ENCODE peak calls at places on chromosomes 2 and 18, in ten cellular contexts. A, P, Q, E, N, Z, T, I, U and G are unnamed samples.

GRCh38 chr2:71597749-71598148 is 144.4 kb downstream of the DYSF start:
- DNase-seq in A (no peak), P (no peak), Q (no peak), E (no peak), N (no peak), Z (no peak), T (no peak), I (no peak), U (no peak), G (no peak)

GRCh38 chr2:167127135-167127534 is 238.9 kb downstream of the XIRP2 start:
- DNase-seq in A (no peak), P (peak; percentile 44), Q (no peak), E (peak; percentile 30), N (no peak), Z (peak; percentile 23), T (no peak), I (peak; percentile 2), U (no peak), G (no peak)

GRCh38 chr2:119234021-119235019 is 10.7 kb downstream of the STEAP3 start:
- DNase-seq in A (no peak), P (peak; percentile 27), Q (no peak), E (no peak), N (no peak), Z (peak; percentile 35), T (no peak), I (peak; percentile 43), U (peak; percentile 93), G (no peak)

GRCh38 chr2:10344105-10345066 is 41.7 kb downstream of the HPCAL1 start:
- DNase-seq in A (no peak), P (peak; percentile 49), Q (peak; percentile 57), E (no peak), N (peak; percentile 42), Z (no peak), T (no peak), I (no peak), U (no peak), G (no peak)

GRCh38 chr18:65762556-65762955 is 11.7 kb downstream of the CDH7 start:
- DNase-seq in A (no peak), P (no peak), Q (no peak), E (no peak), N (no peak), Z (no peak), T (no peak), I (no peak), U (no peak), G (no peak)

GRCh38 chr2:7899241-7899640 is 782.6 kb upstream of the ID2 start:
- DNase-seq in A (no peak), P (no peak), Q (no peak), E (no peak), N (no peak), Z (no peak), T (no peak), I (peak; percentile 76), U (no peak), G (no peak)

GRCh38 chr18:7158201-7158600 is 40.6 kb upstream of the LAMA1 start:
- DNase-seq in A (no peak), P (peak; percentile 79), Q (no peak), E (no peak), N (no peak), Z (no peak), T (no peak), I (no peak), U (no peak), G (no peak)

GRCh38 chr2:202327887-202328286 is 48.2 kb upstream of the BMPR2 start:
- DNase-seq in A (no peak), P (no peak), Q (no peak), E (no peak), N (no peak), Z (no peak), T (no peak), I (no peak), U (peak; percentile 63), G (no peak)

GRCh38 chr2:96097951-96098823 is 18.2 kb downstream of the ADRA2B start:
- DNase-seq in A (no peak), P (no peak), Q (peak; percentile 29), E (no peak), N (peak; percentile 10), Z (no peak), T (no peak), I (peak; percentile 16), U (no peak), G (no peak)

GRCh38 chr2:100008960-100009359 is 133.4 kb downstream of the AFF3 start:
- DNase-seq in A (no peak), P (peak; percentile 76), Q (no peak), E (no peak), N (no peak), Z (no peak), T (no peak), I (no peak), U (peak; percentile 28), G (no peak)

GRCh38 chr2:220246356-220246755 is 618.9 kb downstream of the SLC4A3 start:
- DNase-seq in A (no peak), P (peak; percentile 8), Q (no peak), E (no peak), N (no peak), Z (no peak), T (no peak), I (no peak), U (no peak), G (no peak)

DNA sequence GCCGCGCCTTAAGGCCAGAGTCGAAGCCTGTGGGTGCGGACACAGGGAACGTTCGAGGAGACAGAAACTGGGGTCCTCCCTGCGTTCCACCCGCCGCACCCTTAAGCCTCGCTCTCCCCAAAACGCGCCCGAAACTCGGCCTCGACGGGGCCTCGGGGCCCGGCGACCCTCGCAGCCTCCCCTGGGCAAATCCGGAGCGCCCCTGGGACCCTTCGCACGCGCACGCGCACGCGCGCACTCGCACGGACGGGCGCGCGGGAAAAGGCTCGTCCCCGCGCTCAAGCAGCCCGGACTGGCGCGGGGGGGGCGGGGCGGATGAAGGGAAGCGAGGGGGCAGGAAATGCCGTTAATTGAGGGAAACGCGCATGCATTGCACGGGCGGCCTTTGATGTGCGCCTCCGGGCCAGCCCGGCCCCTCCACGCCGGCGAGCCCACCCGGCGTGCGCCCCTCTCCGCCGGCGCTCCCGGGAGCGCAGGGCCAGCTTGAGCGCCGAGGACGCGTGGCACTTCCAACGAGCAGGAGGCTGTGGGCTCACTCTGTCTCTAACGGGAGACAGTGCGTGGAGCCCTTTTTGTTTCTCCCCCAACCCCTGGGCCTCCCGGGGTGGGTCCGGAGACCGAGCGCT is 5.4 kb upstream of the SALL3 start:
- DNase-seq in A (no peak), P (no peak), Q (peak; percentile 32), E (no peak), N (no peak), Z (no peak), T (no peak), I (no peak), U (no peak), G (no peak)
- H3K4me3 ChIP-seq in A (peak overlapping the region; percentile 27), P (no peak overlapping the region), Q (no peak overlapping the region), E (no peak overlapping the region), N (peak overlapping the region; percentile 3), Z (no peak overlapping the region), T (no peak overlapping the region), I (no peak overlapping the region), U (peak overlapping the region; percentile 14), G (no peak overlapping the region)

GRCh38 chr2:54641988-54642387 is 81.5 kb upstream of the EML6 start:
- DNase-seq in A (no peak), P (no peak), Q (peak; percentile 61), E (no peak), N (no peak), Z (no peak), T (no peak), I (no peak), U (no peak), G (no peak)

GRCh38 chr2:54639609-54640008 is 83.9 kb upstream of the EML6 start:
- DNase-seq in A (no peak), P (peak; percentile 16), Q (no peak), E (peak; percentile 68), N (no peak), Z (peak; percentile 31), T (no peak), I (no peak), U (no peak), G (no peak)

GRCh38 chr2:54640834-54641540 is 82.5 kb upstream of the EML6 start:
- DNase-seq in A (no peak), P (no peak), Q (no peak), E (no peak), N (no peak), Z (no peak), T (no peak), I (no peak), U (no peak), G (no peak)

GRCh38 chr2:54644236-54644635 is 79.2 kb upstream of the EML6 start:
- DNase-seq in A (no peak), P (no peak), Q (no peak), E (no peak), N (no peak), Z (no peak), T (no peak), I (no peak), U (no peak), G (no peak)

GRCh38 chr2:54642684-54643430 is 80.6 kb upstream of the EML6 start:
- DNase-seq in A (no peak), P (no peak), Q (no peak), E (no peak), N (no peak), Z (no peak), T (no peak), I (no peak), U (no peak), G (no peak)
- H3K27ac ChIP-seq in A (no peak overlapping the region), P (no peak overlapping the region), Q (no peak overlapping the region), E (no peak overlapping the region), N (peak overlapping the region; percentile 41), Z (no peak overlapping the region), T (no peak overlapping the region), I (no peak overlapping the region), U (no peak overlapping the region), G (no peak overlapping the region)

GRCh38 chr18:57437433-57437781 is 2.2 kb downstream of the ONECUT2 start:
- DNase-seq in A (no peak), P (no peak), Q (peak; percentile 45), E (no peak), N (no peak), Z (peak; percentile 24), T (no peak), I (no peak), U (no peak), G (no peak)
- H3K4me1 ChIP-seq in A (peaks cover 43% of the 10 kb centered on the region), P (no peaks in the 10 kb centered on the region), Q (peaks cover 24% of the 10 kb centered on the region), E (peaks cover 22% of the 10 kb centered on the region), N (peaks cover 45% of the 10 kb centered on the region), Z (peaks cover 8% of the 10 kb centered on the region), T (peaks cover 51% of the 10 kb centered on the region), I (no peaks in the 10 kb centered on the region), U (peaks cover 12% of the 10 kb centered on the region), G (peaks cover 44% of the 10 kb centered on the region)

DNA sequence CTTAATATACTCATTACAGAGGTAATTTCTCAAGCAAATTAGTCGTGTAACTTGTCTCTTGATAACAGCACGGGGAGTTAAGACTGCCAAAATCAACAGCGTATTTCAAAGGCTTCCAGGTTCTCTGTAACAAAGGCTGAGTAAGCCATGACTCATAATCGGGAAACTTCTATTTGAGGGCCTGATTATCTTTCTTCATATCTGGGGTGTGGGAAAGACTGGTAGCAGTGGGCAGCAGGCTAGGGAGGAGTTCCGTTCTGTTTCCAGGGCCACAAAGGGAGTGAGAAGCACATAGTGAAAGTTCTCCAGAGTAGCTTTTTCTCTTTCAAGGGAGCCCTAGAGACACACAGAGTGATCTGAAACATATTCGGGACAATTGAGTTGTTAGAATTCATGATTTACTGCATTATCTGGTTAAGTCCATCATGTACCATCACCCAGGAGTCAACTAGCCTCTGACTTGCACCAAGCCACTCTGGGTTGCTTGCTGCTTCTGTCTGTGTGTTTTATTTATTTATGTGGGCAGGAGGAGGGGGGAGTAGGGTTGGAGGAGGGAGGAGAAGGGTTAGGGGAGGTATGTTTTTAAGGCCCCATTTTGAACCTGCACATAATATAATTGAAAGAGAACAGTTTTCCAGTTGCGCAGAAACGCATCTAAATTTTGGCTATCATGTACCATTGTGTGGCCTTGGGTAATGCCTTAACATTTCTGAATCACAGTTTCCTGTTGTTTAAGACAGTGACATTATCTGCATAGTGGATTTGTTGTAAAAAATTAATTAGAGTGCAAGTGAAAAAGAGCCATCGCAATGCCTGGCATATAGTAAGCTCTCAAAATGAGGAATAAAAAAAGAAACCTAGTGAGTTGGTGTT is 80.5 kb upstream of the ITPRID2 start:
- DNase-seq in A (no peak), P (peak; percentile 93), Q (no peak), E (peak; percentile 97), N (no peak), Z (peak; percentile 86), T (no peak), I (no peak), U (no peak), G (no peak)
- H3K4me3 ChIP-seq in A (no peak overlapping the region), P (no peak overlapping the region), Q (peak overlapping the region; percentile 7), E (no peak overlapping the region), N (no peak overlapping the region), Z (peak overlapping the region; percentile 3), T (no peak overlapping the region), I (no peak overlapping the region), U (no peak overlapping the region), G (no peak overlapping the region)